ENCODE peak calls at places on chromosome 15, in six cellular contexts. H, O, F, J, B and R are unnamed samples.

GRCh38 chr15:29470794-29471193 is 201.2 kb upstream of the NSMCE3 start:
- DNase-seq in H (no peak), O (no peak), F (no peak), J (no peak), B (no peak), R (no peak)

GRCh38 chr15:45148076-45149059 is 18.6 kb downstream of the DUOX1 start:
- DNase-seq in H (no peak), O (no peak), F (no peak), J (no peak), B (no peak), R (no peak)

GRCh38 chr15:101190196-101190595 is 61.7 kb downstream of the CHSY1 start:
- DNase-seq in H (no peak), O (no peak), F (no peak), J (no peak), B (no peak), R (no peak)

GRCh38 chr15:64807051-64807749 is 18.2 kb downstream of the PIF1 start:
- DNase-seq in H (no peak), O (no peak), F (peak; percentile 61), J (no peak), B (no peak), R (peak; percentile 63)

GRCh38 chr15:91294795-91295194 is 194.7 kb downstream of the SV2B start:
- DNase-seq in H (no peak), O (no peak), F (no peak), J (no peak), B (no peak), R (no peak)

GRCh38 chr15:71591057-71591456 is 219.3 kb upstream of the NR2E3 start:
- DNase-seq in H (no peak), O (no peak), F (no peak), J (no peak), B (no peak), R (no peak)

GRCh38 chr15:67109141-67110034 is 44.0 kb downstream of the SMAD3 start:
- DNase-seq in H (no peak), O (no peak), F (no peak), J (no peak), B (no peak), R (no peak)

GRCh38 chr15:85744636-85745422 is 49.9 kb downstream of the KLHL25 start:
- DNase-seq in H (no peak), O (no peak), F (peak; percentile 24), J (no peak), B (no peak), R (no peak)

GRCh38 chr15:83053151-83053550 is 13.9 kb downstream of the BTBD1 start:
- DNase-seq in H (no peak), O (no peak), F (no peak), J (no peak), B (no peak), R (no peak)

GRCh38 chr15:98914626-98915025 is 93.0 kb downstream of the PGPEP1L start:
- DNase-seq in H (no peak), O (no peak), F (no peak), J (no peak), B (no peak), R (no peak)

GRCh38 chr15:22955544-22956085 is 24.6 kb downstream of the CYFIP1 start:
- DNase-seq in H (no peak), O (no peak), F (no peak), J (no peak), B (no peak), R (no peak)

GRCh38 chr15:85406916-85407315 is 26.5 kb downstream of the AKAP13 start:
- DNase-seq in H (no peak), O (no peak), F (no peak), J (no peak), B (no peak), R (no peak)

GRCh38 chr15:72521682-72522081 is 47.6 kb downstream of the ARIH1 start:
- DNase-seq in H (no peak), O (no peak), F (no peak), J (no peak), B (no peak), R (no peak)

GRCh38 chr15:94671845-94672524 is 440.6 kb downstream of the MCTP2 start:
- DNase-seq in H (no peak), O (no peak), F (peak; percentile 68), J (no peak), B (peak; percentile 39), R (peak; percentile 75)